ENCODE peak calls at places on chromosomes 2 and 18, in eight cellular contexts. F is NCI-H524; L is OCI-LY7; Y is stimulated activated CD4-positive, alpha-beta T cell treated with anti-CD3 and anti-CD28 coated beads, Interleukin-2, amount 100 ng/mL, for 48 hours; O is stimulated activated CD8-positive, alpha-beta memory T cell treated with anti-CD3 and anti-CD28 coated beads, Interleukin-4, amount 100 ng/mL, for 48 hours; A is A549; G is EL; I is activated T-helper 1 cell treated with anti-CD3 and anti-CD28 coated beads, Interleukin-12 subunit alpha, Interleukin-12 subunit beta, Interleukin-2, Interleukin-4 antibody, amounts not matched to agents 30 ng/mL and 10 ng/mL and 1 ng/mL, durations not matched to agents 14 hours and 24 hours and 36 hours. H is an unnamed sample.

GRCh38 chr2:95004287-95004686 is 21.2 kb upstream of the MAL start:
- DNase-seq in O (no peak), Y (no peak), G (no peak), F (no peak), L (no peak), A (no peak), I (no peak), H (no peak)

GRCh38 chr2:7730990-7731389 is 813.8 kb downstream of the RNF144A start:
- DNase-seq in L (no peak), Y (no peak), O (no peak), I (no peak), A (no peak), G (no peak), F (peak), H (no peak)

GRCh38 chr2:11581129-11581796 is 47.4 kb downstream of the GREB1 start:
- DNase-seq in Y (no peak), F (no peak), O (no peak), L (no peak), G (no peak), A (no peak), I (no peak), H (no peak)

GRCh38 chr2:16035747-16036745 is 95.7 kb downstream of the MYCN start:
- DNase-seq in G (no peak), F (no peak), A (no peak), Y (no peak), O (no peak), I (no peak), L (no peak), H (no peak)

GRCh38 chr2:172408143-172408766 is 19.1 kb upstream of the ITGA6 start:
- DNase-seq in A (no peak), O (no peak), L (no peak), Y (no peak), G (no peak), I (no peak), F (peak), H (no peak)

GRCh38 chr2:20353597-20353996 is 3.0 kb upstream of the PUM2 start:
- DNase-seq in G (no peak), A (no peak), L (no peak), Y (no peak), F (no peak), O (no peak), I (no peak), H (no peak)

GRCh38 chr2:220296174-220296573 is 668.7 kb downstream of the SLC4A3 start:
- DNase-seq in L (no peak), A (no peak), F (no peak), G (no peak), Y (no peak), O (no peak), I (no peak), H (no peak)

GRCh38 chr2:191620144-191620543 is 57.8 kb upstream of the NABP1 start:
- DNase-seq in F (no peak), Y (no peak), G (no peak), O (no peak), I (no peak), L (no peak), A (no peak), H (peak)

GRCh38 chr2:165401285-165401852 is 68.1 kb upstream of the CSRNP3 start:
- DNase-seq in A (no peak), I (no peak), O (no peak), Y (peak), F (peak), G (peak), L (peak), H (peak)

GRCh38 chr2:176435691-176436215 is 166.5 kb downstream of the MTX2 start:
- DNase-seq in G (no peak), Y (no peak), I (no peak), F (peak), L (no peak), O (no peak), A (no peak), H (no peak)

GRCh38 chr2:68414862-68415261 is 49.8 kb downstream of the PLEK start:
- DNase-seq in Y (no peak), A (no peak), L (no peak), G (no peak), F (no peak), O (no peak), I (no peak), H (no peak)

GRCh38 chr18:5970032-5970431 is 74.7 kb upstream of the TMEM200C start:
- DNase-seq in Y (no peak), A (no peak), G (no peak), L (no peak), O (no peak), F (no peak), I (no peak), H (no peak)

GRCh38 chr2:111945444-111946293 is 47.3 kb downstream of the MERTK start:
- DNase-seq in F (no peak), O (no peak), Y (no peak), G (no peak), I (no peak), A (no peak), L (no peak), H (no peak)

GRCh38 chr18:24801011-24801410 is 340.6 kb downstream of the HRH4 start:
- DNase-seq in A (no peak), Y (no peak), O (no peak), I (no peak), F (no peak), L (no peak), G (peak), H (peak)

GRCh38 chr2:136703214-136703613 is 62.1 kb upstream of the THSD7B start:
- DNase-seq in A (no peak), G (no peak), L (no peak), Y (no peak), I (no peak), O (no peak), F (no peak), H (no peak)

GRCh38 chr18:75391275-75392115 is 36.0 kb downstream of the SMIM21 start:
- DNase-seq in O (no peak), A (no peak), F (no peak), G (no peak), L (no peak), Y (no peak), I (no peak), H (no peak)

GRCh38 chr2:234146087-234146826 is 95.8 kb downstream of the SPP2 start:
- DNase-seq in A (no peak), Y (no peak), G (peak), L (no peak), O (no peak), I (no peak), F (no peak), H (peak)

GRCh38 chr18:69636529-69637301 is 236.0 kb downstream of the DOK6 start:
- DNase-seq in Y (no peak), F (peak), G (no peak), L (no peak), I (no peak), A (no peak), O (peak), H (no peak)

GRCh38 chr2:134581877-134582546 is 136.8 kb downstream of the TMEM163 start:
- DNase-seq in F (no peak), O (no peak), Y (no peak), G (no peak), A (no peak), I (no peak), L (no peak), H (no peak)

GRCh38 chr18:30903566-30903965 is 139.0 kb downstream of the DSC3 start:
- DNase-seq in A (no peak), G (peak), L (no peak), O (no peak), Y (no peak), F (no peak), I (no peak), H (peak)

GRCh38 chr2:188181035-188181434 is 110.6 kb upstream of the GULP1 start:
- DNase-seq in G (no peak), A (no peak), F (no peak), L (no peak), Y (no peak), I (no peak), O (no peak), H (peak)

GRCh38 chr2:19736191-19736831 is 165.5 kb downstream of the TTC32 start:
- DNase-seq in Y (no peak), F (no peak), L (no peak), O (no peak), A (no peak), I (no peak), G (no peak), H (no peak)

GRCh38 chr18:34923911-34924310 is 117.3 kb upstream of the MAPRE2 start:
- DNase-seq in L (no peak), A (no peak), I (no peak), Y (no peak), G (no peak), F (no peak), O (no peak), H (no peak)

GRCh38 chr2:173326806-173327205 is 27.9 kb upstream of the CDCA7 start:
- DNase-seq in O (no peak), L (no peak), F (no peak), I (no peak), A (no peak), Y (no peak), G (peak), H (peak)

GRCh38 chr18:63402246-63403164 is 19.8 kb downstream of the VPS4B start:
- DNase-seq in O (no peak), A (no peak), G (no peak), L (no peak), I (no peak), Y (no peak), F (no peak), H (no peak)

H was measured in M059J.